ENCODE peak calls at places on chromosomes 3 and 15, in six cellular contexts. F is HepG2, C is K562, T is endothelial cell of umbilical vein, B is A549, Z is WTC11. Y is an unnamed sample.
A peak's percentile ranks its signal among the peaks of the same experiment; 100 is the strongest.

GRCh38 chr3:65751123-65751700 is 287.5 kb downstream of the MAGI1 start:
- DNase-seq in F (peak; percentile 47), C (peak; percentile 59), T (peak; percentile 52), B (peak; percentile 10), Z (peak; percentile 77), Y (peak; percentile 82)

GRCh38 chr3:181629701-181630100 is 82.0 kb upstream of the SOX2 start:
- DNase-seq in F (no peak), C (no peak), T (peak; percentile 79), B (no peak), Z (no peak), Y (no peak)

GRCh38 chr15:82663186-82663600 is 16.0 kb upstream of the CPEB1 start:
- DNase-seq in F (peak; percentile 36), C (peak; percentile 88), T (peak; percentile 17), B (peak; percentile 40), Z (peak; percentile 84), Y (peak; percentile 90)

GRCh38 chr3:71421820-71422566 is 161.5 kb downstream of the FOXP1 start:
- DNase-seq in F (no peak), C (no peak), T (no peak), B (no peak), Z (no peak), Y (no peak)

GRCh38 chr15:34039506-34040123 is 611 bp upstream of the AVEN start:
- DNase-seq in F (no peak), C (peak; percentile 18), T (peak; percentile 6), B (no peak), Z (no peak), Y (no peak)

GRCh38 chr15:100717596-100717995 is 115.2 kb downstream of the ASB7 start:
- DNase-seq in F (no peak), C (no peak), T (no peak), B (no peak), Z (no peak), Y (no peak)

GRCh38 chr15:100785181-100786138 is 94.2 kb upstream of the ALDH1A3 start:
- DNase-seq in F (no peak), C (no peak), T (no peak), B (no peak), Z (peak; percentile 3), Y (peak; percentile 29)

GRCh38 chr3:127702151-127702578 is 29.4 kb downstream of the ABTB1 start:
- DNase-seq in F (no peak), C (peak; percentile 66), T (no peak), B (no peak), Z (no peak), Y (no peak)

GRCh38 chr15:63473999-63474809 is 30.2 kb upstream of the USP3 start:
- DNase-seq in F (peak; percentile 99), C (no peak), T (no peak), B (no peak), Z (peak; percentile 55), Y (peak; percentile 62)

GRCh38 chr3:105022813-105023212 is 343.9 kb upstream of the ALCAM start:
- DNase-seq in F (no peak), C (no peak), T (no peak), B (no peak), Z (no peak), Y (no peak)

GRCh38 chr15:95684693-95685115 is 645.8 kb upstream of the NR2F2 start:
- DNase-seq in F (no peak), C (peak; percentile 82), T (peak; percentile 97), B (peak; percentile 23), Z (no peak), Y (no peak)

GRCh38 chr3:170222647-170223541 is 670 bp downstream of the PRKCI start:
- DNase-seq in F (peak; percentile 12), C (peak; percentile 67), T (peak; percentile 54), B (peak; percentile 69), Z (peak; percentile 61), Y (peak; percentile 68)

GRCh38 chr15:88636039-88636438 is 2.8 kb upstream of the ISG20 start:
- DNase-seq in F (no peak), C (no peak), T (no peak), B (no peak), Z (no peak), Y (no peak)

GRCh38 chr3:113287818-113288648 is 76.7 kb downstream of the BOC start:
- DNase-seq in F (peak; percentile 43), C (peak; percentile 63), T (peak; percentile 75), B (peak; percentile 58), Z (peak; percentile 62), Y (no peak)

GRCh38 chr15:60572462-60573214 is 93.7 kb upstream of the ICE2 start:
- DNase-seq in F (no peak), C (no peak), T (no peak), B (no peak), Z (no peak), Y (no peak)

GRCh38 chr15:89494941-89495637 is 1.3 kb downstream of the RHCG start:
- DNase-seq in F (no peak), C (peak; percentile 63), T (no peak), B (peak; percentile 39), Z (peak; percentile 66), Y (no peak)

GRCh38 chr15:43376017-43376705 is 5.3 kb downstream of the TUBGCP4 start:
- DNase-seq in F (peak; percentile 45), C (peak; percentile 58), T (peak; percentile 21), B (peak; percentile 25), Z (peak; percentile 39), Y (no peak)

GRCh38 chr3:2937055-2937454 is 173.1 kb downstream of the IL5RA start:
- DNase-seq in F (no peak), C (no peak), T (no peak), B (no peak), Z (no peak), Y (no peak)

GRCh38 chr3:194673761-194674160 is 1.8 kb upstream of the LSG1 start:
- DNase-seq in F (no peak), C (no peak), T (no peak), B (no peak), Z (no peak), Y (no peak)

GRCh38 chr15:64841258-64842098 is at the start of gene PLEKHO2:
- DNase-seq in F (peak; percentile 85), C (peak; percentile 95), T (peak; percentile 93), B (peak; percentile 99), Z (peak; percentile 98), Y (peak; percentile 94)
- TF ChIP-seq JUN in F (no peak), C (no peak), T (no peak), B (no peak), Z (no peak), Y (no peak)

GRCh38 chr15:32919749-32920414 is 202.1 kb downstream of the GREM1 start:
- DNase-seq in F (no peak), C (no peak), T (no peak), B (no peak), Z (no peak), Y (no peak)
- TF ChIP-seq JUN in F (no peak), C (no peak), T (no peak), B (no peak), Z (no peak), Y (no peak)

DNA sequence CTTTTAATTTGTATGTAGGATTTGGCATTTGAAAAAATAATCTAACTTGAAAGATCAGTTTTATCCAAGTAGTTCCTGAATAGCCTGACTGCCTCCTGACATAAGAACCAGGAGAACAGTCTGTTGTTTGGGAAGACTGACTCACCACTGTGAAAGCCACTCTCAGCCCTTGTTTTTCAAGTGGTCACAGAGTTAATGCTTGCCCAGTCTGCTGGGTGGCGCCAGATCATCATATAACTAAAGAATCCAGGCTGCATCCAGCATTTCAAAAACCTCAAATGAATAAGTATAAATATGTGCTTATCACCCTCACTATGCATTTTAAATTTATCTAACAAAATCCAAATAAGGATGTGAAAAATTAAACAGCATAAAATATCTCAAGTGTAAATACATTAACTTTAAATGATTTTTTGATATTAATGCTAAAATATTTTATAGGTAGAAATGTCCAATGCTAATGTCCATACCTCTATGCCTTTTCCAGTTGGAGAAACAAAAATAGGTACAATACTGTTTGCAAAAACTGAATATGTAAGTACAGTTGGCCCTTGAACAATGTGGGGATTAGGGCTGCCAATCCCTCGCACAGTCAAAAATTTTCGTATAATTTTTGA is 26.9 kb upstream of the ZBBX start:
- DNase-seq in F (peak; percentile 56), C (peak; percentile 11), T (peak; percentile 44), B (peak; percentile 1), Z (peak; percentile 41), Y (peak; percentile 31)
- TF ChIP-seq JUN in F (no peak), C (no peak), T (no peak), B (no peak), Z (no peak), Y (no peak)

GRCh38 chr3:14461748-14462324 is 59.4 kb downstream of the SLC6A6 start:
- DNase-seq in F (peak; percentile 50), C (peak; percentile 41), T (peak; percentile 73), B (peak; percentile 71), Z (peak; percentile 58), Y (no peak)
- TF ChIP-seq JUN in F (no peak), C (no peak), T (no peak), B (no peak), Z (no peak), Y (no peak)

GRCh38 chr15:76198456-76199105 is 112.7 kb downstream of the ETFA start:
- DNase-seq in F (no peak), C (no peak), T (no peak), B (no peak), Z (no peak), Y (no peak)
- TF ChIP-seq JUN in F (no peak), C (no peak), T (no peak), B (no peak), Z (no peak), Y (no peak)

GRCh38 chr3:158668506-158668905 is 3.9 kb downstream of the LXN start:
- DNase-seq in F (no peak), C (no peak), T (peak; percentile 67), B (no peak), Z (no peak), Y (no peak)
- TF ChIP-seq JUN in F (no peak), C (no peak), T (no peak), B (no peak), Z (no peak), Y (no peak)

GRCh38 chr3:131033480-131034080 is 6.9 kb downstream of the NEK11 start:
- DNase-seq in F (peak; percentile 43), C (peak; percentile 57), T (peak; percentile 75), B (peak; percentile 14), Z (no peak), Y (no peak)
- TF ChIP-seq JUN in F (no peak), C (no peak), T (no peak), B (no peak), Z (no peak), Y (no peak)

GRCh38 chr3:30924763-30925162 is 30.3 kb upstream of the GADL1 start:
- DNase-seq in F (no peak), C (no peak), T (no peak), B (no peak), Z (no peak), Y (no peak)
- TF ChIP-seq JUN in F (no peak), C (no peak), T (no peak), B (no peak), Z (no peak), Y (no peak)

Y was measured in H1.